ENCODE peak calls at places on chromosomes 7 and 10, in seven cellular contexts. E is K562, F is PC-9, J is PC-3, Q is HCT116, D is neural progenitor cell, O is HepG2. N is an unnamed sample.

GRCh38 chr10:133445268-133445732 is 8.4 kb upstream of the SCART1 start:
- DNase-seq in E (no peak), F (no peak), J (no peak), Q (no peak), D (no peak), O (no peak), N (no peak)

GRCh38 chr7:123154231-123154860 is 45.4 kb downstream of the SLC13A1 start:
- DNase-seq in E (peak; percentile 63), F (peak; percentile 65), J (peak; percentile 86), Q (peak; percentile 90), D (peak; percentile 81), O (peak; percentile 74), N (peak; percentile 89)

GRCh38 chr7:127816354-127817190 is 164.6 kb downstream of the SND1 start:
- DNase-seq in E (no peak), F (no peak), J (no peak), Q (no peak), D (no peak), O (peak; percentile 37), N (peak; percentile 24)

GRCh38 chr10:97234403-97234802 is 48.6 kb upstream of the SLIT1 start:
- DNase-seq in E (peak; percentile 35), F (no peak), J (peak; percentile 61), Q (peak; percentile 12), D (peak; percentile 39), O (peak; percentile 23), N (peak; percentile 41)

GRCh38 chr7:23003505-23004246 is 10.3 kb downstream of the HYCC1 start:
- DNase-seq in E (no peak), F (no peak), J (no peak), Q (no peak), D (no peak), O (no peak), N (no peak)

GRCh38 chr7:42197391-42197790 is 39.6 kb downstream of the GLI3 start:
- DNase-seq in E (no peak), F (no peak), J (no peak), Q (no peak), D (peak; percentile 75), O (no peak), N (no peak)

GRCh38 chr7:40551685-40552576 is 417.1 kb downstream of the SUGCT start:
- DNase-seq in E (no peak), F (no peak), J (peak; percentile 56), Q (no peak), D (no peak), O (peak; percentile 3), N (peak; percentile 30)

GRCh38 chr7:100929811-100930174 is 19.5 kb upstream of the MUC3A start:
- DNase-seq in E (no peak), F (peak; percentile 54), J (no peak), Q (no peak), D (no peak), O (no peak), N (no peak)

GRCh38 chr10:110395350-110396283 is 90.9 kb upstream of the SMNDC1 start:
- DNase-seq in E (peak; percentile 32), F (peak; percentile 97), J (peak; percentile 76), Q (peak; percentile 96), D (no peak), O (peak; percentile 64), N (peak; percentile 90)

GRCh38 chr7:140640060-140640611 is 477 bp downstream of the DENND2A start:
- DNase-seq in E (no peak), F (no peak), J (peak; percentile 38), Q (no peak), D (peak; percentile 76), O (no peak), N (peak; percentile 68)

GRCh38 chr10:73017955-73018480 is 63.4 kb upstream of the PLA2G12B start:
- DNase-seq in E (no peak), F (no peak), J (no peak), Q (no peak), D (no peak), O (no peak), N (no peak)

GRCh38 chr10:73209705-73210104 is 37.4 kb downstream of the DNAJC9 start:
- DNase-seq in E (no peak), F (no peak), J (peak; percentile 81), Q (no peak), D (no peak), O (no peak), N (no peak)

GRCh38 chr7:9645756-9646155 is 1212.3 kb downstream of the NXPH1 start:
- DNase-seq in E (no peak), F (no peak), J (no peak), Q (no peak), D (no peak), O (no peak), N (no peak)

GRCh38 chr10:124500767-124501166 is 39.1 kb downstream of the LHPP start:
- DNase-seq in E (no peak), F (no peak), J (no peak), Q (no peak), D (no peak), O (no peak), N (no peak)

GRCh38 chr10:119413738-119414611 is 128.5 kb downstream of the RGS10 start:
- DNase-seq in E (no peak), F (no peak), J (no peak), Q (no peak), D (no peak), O (no peak), N (peak; percentile 69)

GRCh38 chr10:33134011-33134751 is 176.2 kb upstream of the ITGB1 start:
- DNase-seq in E (no peak), F (peak; percentile 97), J (peak; percentile 100), Q (peak; percentile 99), D (no peak), O (peak; percentile 42), N (peak; percentile 82)

GRCh38 chr10:72764151-72764550 is 72.2 kb downstream of the MCU start:
- DNase-seq in E (no peak), F (peak; percentile 87), J (peak; percentile 87), Q (no peak), D (no peak), O (peak; percentile 23), N (no peak)

GRCh38 chr7:135825406-135825805 is 76.8 kb upstream of the FAM180A start:
- DNase-seq in E (no peak), F (no peak), J (peak; percentile 8), Q (no peak), D (peak; percentile 15), O (no peak), N (no peak)

GRCh38 chr7:157903715-157904114 is 566.9 kb downstream of the DNAJB6 start:
- DNase-seq in E (no peak), F (no peak), J (no peak), Q (no peak), D (peak; percentile 18), O (no peak), N (no peak)
- TF ChIP-seq EZH2 in E (no peak), F (no peak), J (no peak), Q (no peak), D (no peak), O (no peak), N (no peak)

DNA sequence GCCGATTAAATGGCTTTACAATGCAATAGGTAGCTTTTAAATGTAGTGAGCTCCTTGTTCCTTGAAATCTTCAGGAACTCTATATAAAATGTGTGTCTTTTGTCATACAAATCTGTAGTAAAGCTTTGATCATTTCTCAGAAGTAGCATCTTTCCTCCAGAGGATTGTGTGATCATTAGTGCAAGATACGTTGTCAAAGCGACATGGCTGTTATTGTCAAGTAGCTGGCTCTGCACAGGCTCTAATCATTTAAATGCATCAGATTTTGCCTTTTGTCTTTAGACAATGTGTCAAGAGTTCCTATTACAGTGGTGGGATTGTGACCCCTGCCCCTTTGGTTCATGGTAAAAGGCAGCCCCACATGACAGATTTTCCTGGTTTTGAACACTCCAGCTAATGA is 116.2 kb upstream of the NAMPT start:
- DNase-seq in E (no peak), F (no peak), J (no peak), Q (no peak), D (peak; percentile 29), O (no peak), N (no peak)
- H3K27ac ChIP-seq in E (no peak overlapping the region), F (no peak overlapping the region), J (no peak overlapping the region), Q (no peak overlapping the region), D (no peak overlapping the region), O (no peak overlapping the region), N (no peak overlapping the region)

DNA sequence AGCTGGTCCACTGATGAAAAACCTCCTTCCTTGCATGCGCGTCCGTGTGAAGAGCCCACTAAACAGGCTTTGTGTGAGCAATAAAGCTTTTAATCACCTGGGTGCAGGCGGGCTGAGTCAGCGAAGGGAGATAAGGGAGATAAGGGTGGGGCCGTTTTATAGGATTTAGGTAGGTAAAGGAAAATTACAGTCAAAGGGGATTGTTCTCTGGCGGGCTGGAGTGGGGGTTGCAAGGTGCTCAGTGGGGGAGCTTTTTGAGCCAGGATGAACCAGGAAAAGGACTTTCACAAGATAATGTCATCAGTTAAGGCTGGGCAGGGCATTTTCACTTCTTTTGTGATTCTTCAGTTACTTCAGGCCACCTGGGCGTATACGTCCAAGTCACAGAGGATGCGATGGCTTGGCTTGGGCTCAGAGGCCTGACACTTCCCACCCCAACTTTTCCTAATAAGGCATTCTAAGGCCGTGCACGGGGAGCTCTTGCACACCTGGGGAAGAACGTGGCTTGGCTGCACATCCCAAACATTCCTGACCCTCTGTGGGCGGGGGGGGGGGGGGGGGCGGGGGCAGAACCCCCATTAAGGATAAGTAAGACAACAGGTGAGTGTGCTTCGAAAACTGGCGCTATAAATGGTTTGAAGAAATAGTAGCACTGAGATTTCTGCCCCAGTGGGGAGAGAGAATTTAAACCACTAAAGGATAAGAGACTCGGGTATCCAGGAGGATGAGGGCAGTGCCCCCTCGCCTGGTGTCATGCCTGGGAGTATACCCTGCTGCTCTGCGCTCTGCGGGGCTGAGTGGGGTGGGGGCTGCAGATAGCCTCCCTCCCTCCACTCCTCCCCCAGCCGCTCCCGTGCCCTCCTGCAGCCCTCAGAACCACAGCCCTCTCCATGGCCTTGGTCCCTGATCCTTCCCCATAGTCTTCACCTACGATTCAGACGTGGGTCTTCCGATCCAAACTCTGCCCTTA is 217.6 kb downstream of the MLLT10 start:
- DNase-seq in E (no peak), F (peak; percentile 44), J (peak; percentile 70), Q (peak; percentile 44), D (no peak), O (no peak), N (peak; percentile 60)
- H3K79me2 ChIP-seq in E (no peaks in the 10 kb centered on the region), F (no peaks in the 10 kb centered on the region), J (no peaks in the 10 kb centered on the region), Q (no peaks in the 10 kb centered on the region), D (no peaks in the 10 kb centered on the region), O (no peaks in the 10 kb centered on the region), N (no peaks in the 10 kb centered on the region)

GRCh38 chr7:6480323-6480660 is 32.5 kb upstream of the DAGLB start:
- DNase-seq in E (no peak), F (no peak), J (no peak), Q (no peak), D (no peak), O (no peak), N (no peak)

GRCh38 chr7:6475433-6476186 is 27.9 kb upstream of the DAGLB start:
- DNase-seq in E (no peak), F (no peak), J (no peak), Q (no peak), D (no peak), O (no peak), N (no peak)

GRCh38 chr7:6476596-6477374 is 29.0 kb upstream of the DAGLB start:
- DNase-seq in E (no peak), F (no peak), J (no peak), Q (no peak), D (no peak), O (no peak), N (no peak)

GRCh38 chr7:6479067-6479466 is 31.3 kb upstream of the DAGLB start:
- DNase-seq in E (no peak), F (no peak), J (no peak), Q (no peak), D (no peak), O (no peak), N (no peak)

DNA sequence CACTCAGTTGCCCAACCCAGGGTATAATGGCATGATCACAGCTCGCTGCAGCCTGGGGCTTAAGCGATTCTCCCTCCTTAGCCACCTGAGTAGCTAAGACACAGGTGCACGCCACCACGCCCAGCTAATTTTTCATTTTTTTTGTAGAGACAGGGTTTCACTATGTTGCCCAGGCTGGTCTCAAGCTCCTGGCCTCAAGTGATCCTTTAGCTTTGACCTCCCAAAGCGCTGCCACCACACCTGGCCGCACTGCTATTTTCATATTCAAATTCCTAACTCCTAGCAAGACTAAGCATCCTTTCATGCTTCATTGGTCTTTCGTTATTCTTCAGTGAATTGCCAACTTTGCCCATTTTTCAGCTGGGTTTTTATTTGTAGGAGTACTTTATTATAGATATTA is 30.4 kb upstream of the DAGLB start:
- DNase-seq in E (no peak), F (no peak), J (no peak), Q (no peak), D (no peak), O (no peak), N (no peak)
- TF ChIP-seq EZH2 in E (no peak), F (no peak), J (no peak), Q (no peak), D (no peak), O (no peak), N (no peak)